ENCODE peak calls at places on chromosome 12, in nine cellular contexts. A is fibroblast of lung, M is brain microvascular endothelial cell, Z is psoas muscle, K is left ventricle myocardium inferior, E is PC-3, C is mucosa of descending colon, B is fibroblast of pulmonary artery, O is fibroblast of villous mesenchyme. D is an unnamed sample.

GRCh38 chr12:3882896-3883564 is 9.8 kb upstream of the PARP11 start:
- DNase-seq in A (peak; percentile 7), M (peak; percentile 8), Z (no peak), K (no peak), E (peak; percentile 9), C (no peak), B (peak; percentile 36), O (peak; percentile 21), D (peak; percentile 22)

GRCh38 chr12:80186727-80187217 is 87.4 kb downstream of the OTOGL start:
- DNase-seq in A (peak; percentile 93), M (peak; percentile 91), Z (no peak), K (no peak), E (peak; percentile 93), C (peak; percentile 60), B (peak; percentile 97), O (peak; percentile 97), D (peak; percentile 98)

GRCh38 chr12:70840966-70841365 is 79.6 kb downstream of the PTPRR start:
- DNase-seq in A (no peak), M (no peak), Z (no peak), K (no peak), E (peak; percentile 82), C (no peak), B (no peak), O (no peak), D (no peak)

GRCh38 chr12:116455540-116456306 is 103.5 kb upstream of the MAP1LC3B2 start:
- DNase-seq in A (peak; percentile 88), M (peak; percentile 97), Z (peak; percentile 70), K (peak; percentile 66), E (peak; percentile 83), C (peak; percentile 80), B (peak; percentile 99), O (peak; percentile 97), D (peak; percentile 98)

GRCh38 chr12:64218597-64218996 is 3.5 kb downstream of the KICS2 start:
- DNase-seq in A (no peak), M (no peak), Z (no peak), K (no peak), E (no peak), C (no peak), B (no peak), O (peak; percentile 11), D (no peak)

GRCh38 chr12:92989715-92990484 is 60.8 kb upstream of the EEA1 start:
- DNase-seq in A (no peak), M (no peak), Z (no peak), K (no peak), E (no peak), C (no peak), B (no peak), O (no peak), D (no peak)

GRCh38 chr12:14955876-14956811 is 5.3 kb downstream of the ARHGDIB start:
- DNase-seq in A (no peak), M (no peak), Z (no peak), K (no peak), E (no peak), C (no peak), B (no peak), O (no peak), D (no peak)

GRCh38 chr12:8912910-8913309 is 1.4 kb upstream of the PHC1 start:
- DNase-seq in A (no peak), M (no peak), Z (no peak), K (no peak), E (peak; percentile 56), C (no peak), B (no peak), O (no peak), D (no peak)

DNA sequence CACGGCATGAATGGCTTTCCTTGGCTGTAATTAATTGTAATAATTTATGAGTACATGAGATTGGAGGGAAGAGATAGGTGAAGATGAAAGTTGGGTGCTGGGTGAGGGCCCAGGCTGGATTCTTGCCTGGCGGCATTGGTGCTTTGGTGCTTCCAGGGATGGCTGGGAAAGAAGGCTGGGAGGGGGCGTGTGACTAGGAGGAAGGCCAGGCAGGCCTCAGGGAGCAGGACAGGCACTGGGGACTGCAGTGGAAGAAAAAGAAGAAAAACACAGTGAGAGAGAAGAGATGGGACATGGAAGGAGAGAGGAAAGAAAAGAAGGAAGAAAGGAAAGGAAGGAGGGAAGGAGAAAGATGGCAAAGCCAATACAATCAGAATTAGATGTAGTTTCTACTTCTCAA is 3.7 kb downstream of the HOXC9 start:
- DNase-seq in A (no peak), M (no peak), Z (no peak), K (no peak), E (no peak), C (no peak), B (no peak), O (no peak), D (no peak)
- H3K4me3 ChIP-seq in A (no peak overlapping the region), M (no peak overlapping the region), Z (peak overlapping the region; percentile 78), K (no peak overlapping the region), E (no peak overlapping the region), C (no peak overlapping the region), B (no peak overlapping the region), O (no peak overlapping the region), D (no peak overlapping the region)

GRCh38 chr12:97082029-97082428 is 175.0 kb downstream of the NEDD1 start:
- DNase-seq in A (no peak), M (no peak), Z (no peak), K (no peak), E (no peak), C (no peak), B (no peak), O (no peak), D (no peak)
- TF ChIP-seq CTCF in A (no peak), M (no peak), Z (no peak), K (no peak), E (no peak), C (no peak), B (no peak), O (no peak), D (no peak)

DNA sequence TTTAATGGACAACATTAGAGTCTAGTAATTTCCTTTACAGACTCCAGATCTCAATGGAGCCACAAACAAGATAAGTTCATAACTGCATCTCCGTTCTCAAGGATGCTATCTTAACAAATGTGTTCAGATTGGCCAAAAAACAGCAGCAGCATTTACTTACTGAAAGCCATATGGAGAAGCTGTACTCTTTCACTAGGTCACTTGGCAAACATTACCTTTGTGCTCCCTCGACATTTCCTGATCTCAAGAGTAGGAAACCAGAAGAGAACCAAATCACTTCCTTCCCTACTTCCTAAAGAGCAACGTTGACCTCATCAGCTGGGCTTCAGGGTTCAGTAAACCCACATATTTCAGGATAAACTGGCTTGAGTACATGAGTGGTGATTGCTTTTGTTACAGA is 449.4 kb downstream of the TMEM117 start:
- DNase-seq in A (no peak), M (no peak), Z (no peak), K (no peak), E (no peak), C (no peak), B (no peak), O (peak; percentile 45), D (no peak)
- H3K4me3 ChIP-seq in A (no peak overlapping the region), M (no peak overlapping the region), Z (no peak overlapping the region), K (no peak overlapping the region), E (no peak overlapping the region), C (no peak overlapping the region), B (no peak overlapping the region), O (no peak overlapping the region), D (no peak overlapping the region)

DNA sequence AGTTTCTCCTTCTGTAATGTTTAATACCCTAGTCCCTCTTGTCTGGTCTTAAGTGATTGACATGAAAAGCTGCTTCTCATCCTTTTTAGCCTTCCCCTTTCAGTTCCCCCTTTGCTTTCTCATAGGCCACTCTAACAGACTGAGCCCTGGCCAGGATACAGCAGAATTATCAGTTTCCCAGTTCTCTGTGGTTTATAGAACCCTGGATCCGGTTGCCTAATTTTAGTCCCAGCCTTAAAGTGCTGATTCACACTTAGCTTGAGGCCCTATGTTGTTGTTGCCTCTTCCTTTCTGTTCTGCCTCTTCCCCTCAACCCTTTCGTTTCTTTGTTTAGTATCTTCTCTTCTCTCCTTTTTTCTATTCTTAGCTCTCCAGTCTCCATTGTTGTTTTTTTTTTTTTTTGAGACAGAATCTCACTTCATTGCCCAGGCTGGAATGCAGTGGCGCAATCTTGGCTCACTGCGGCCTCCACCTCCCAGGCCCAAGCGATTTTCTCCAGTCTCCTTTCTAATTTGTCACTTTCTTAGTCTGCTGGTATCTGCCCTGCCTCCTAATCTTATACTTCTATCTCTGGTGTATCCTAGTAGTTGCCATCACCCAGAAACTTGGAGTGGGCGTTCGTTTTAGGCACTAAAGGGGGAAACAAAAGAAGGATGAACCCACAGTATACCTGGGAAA is 2.9 kb upstream of the BIN2 start:
- DNase-seq in A (peak; percentile 78), M (peak; percentile 59), Z (peak; percentile 23), K (no peak), E (peak; percentile 36), C (no peak), B (peak; percentile 92), O (peak; percentile 71), D (peak; percentile 93)
- TF ChIP-seq CTCF in A (no peak), M (no peak), Z (no peak), K (no peak), E (no peak), C (no peak), B (no peak), O (no peak), D (no peak)